ENCODE peak calls at places on chromosomes 2 and 18, in five cellular contexts. O is activated CD8-positive, alpha-beta memory T cell treated with anti-CD3 and anti-CD28 coated beads for 24 hours; I is astrocyte of the cerebellum; Y is COR-L47; C is activated T-helper 2 cell treated with anti-CD3 and anti-CD28 coated beads, Interferon-gamma antibody, Interleukin-2, Interleukin-4, amounts not matched to agents 10 μg/mL and 5 μg/mL and 100 μg/mL, durations not matched to agents 14 hours and 24 hours and 36 hours. F is an unnamed sample.

GRCh38 chr2:29920631-29921559 is 491 bp downstream of the ALK start:
- DNase-seq in O (peak), I (no peak), Y (no peak), C (no peak), F (no peak)

GRCh38 chr2:20494246-20494645 is 47.4 kb downstream of the RHOB start:
- DNase-seq in O (no peak), I (peak), Y (no peak), C (no peak), F (no peak)

GRCh38 chr18:56565596-56566355 is 72.6 kb downstream of the TXNL1 start:
- DNase-seq in O (no peak), I (peak), Y (no peak), C (no peak), F (peak)

GRCh38 chr2:176380341-176380740 is 111.1 kb downstream of the MTX2 start:
- DNase-seq in O (no peak), I (no peak), Y (no peak), C (no peak), F (no peak)

GRCh38 chr2:120814352-120814751 is 78.7 kb downstream of the GLI2 start:
- DNase-seq in O (no peak), I (no peak), Y (no peak), C (no peak), F (no peak)

GRCh38 chr2:72414108-72414507 is 266.4 kb upstream of the CYP26B1 start:
- DNase-seq in O (no peak), I (no peak), Y (no peak), C (no peak), F (no peak)

GRCh38 chr2:8709611-8710010 is 27.8 kb downstream of the ID2 start:
- DNase-seq in O (no peak), I (no peak), Y (no peak), C (no peak), F (no peak)

GRCh38 chr2:74260495-74260894 is 62.1 kb downstream of the MTHFD2 start:
- DNase-seq in O (no peak), I (no peak), Y (no peak), C (no peak), F (no peak)

GRCh38 chr18:42730272-42730671 is 385.2 kb downstream of the RIT2 start:
- DNase-seq in O (no peak), I (no peak), Y (no peak), C (no peak), F (no peak)

GRCh38 chr2:74414913-74415761 is 6.3 kb downstream of the C2orf81 start:
- DNase-seq in O (peak), I (no peak), Y (no peak), C (no peak), F (no peak)

GRCh38 chr2:40783704-40784103 is 331.8 kb upstream of the SLC8A1 start:
- DNase-seq in O (no peak), I (no peak), Y (no peak), C (no peak), F (no peak)

GRCh38 chr2:1744446-1745170 is at the start of gene PXDN:
- DNase-seq in O (peak), I (no peak), Y (peak), C (peak), F (no peak)

GRCh38 chr2:113890253-113891235 is 655 bp downstream of the ACTR3 start:
- DNase-seq in O (peak), I (peak), Y (peak), C (peak), F (peak)

F was measured in HS-5.